ENCODE peak calls at places on chromosome 13, in nine cellular contexts. B is psoas muscle; Q is uterus; E is NT2/D1; O is naive thymus-derived CD4-positive, alpha-beta T cell; M is testis; G is T-helper 17 cell; Z is CD8-positive, alpha-beta T cell; R is cardiac muscle cell. C is an unnamed sample. For H3K9me3, the result is how much of the 10 kb centered on the place peaks cover.

GRCh38 chr13:34208326-34208725 is 390.4 kb downstream of the RFC3 start:
- DNase-seq in B (no peak), Z (no peak), G (no peak), O (no peak), Q (no peak), M (no peak), R (no peak), E (no peak), C (no peak)

GRCh38 chr13:81551036-81551435 is 1210.1 kb upstream of the SPRY2 start:
- DNase-seq in Q (no peak), R (no peak), E (no peak), Z (no peak), B (no peak), M (no peak), O (no peak), G (no peak), C (no peak)

GRCh38 chr13:113116206-113116800 is 6.3 kb upstream of the F10 start:
- DNase-seq in B (no peak), Z (no peak), R (no peak), Q (peak), M (peak), G (no peak), O (no peak), E (no peak), C (no peak)

GRCh38 chr13:76693086-76693485 is 193.1 kb downstream of the KCTD12 start:
- DNase-seq in B (no peak), G (no peak), E (no peak), R (no peak), Q (no peak), Z (no peak), M (no peak), O (no peak), C (no peak)

GRCh38 chr13:39892731-39893293 is 237.3 kb downstream of the COG6 start:
- DNase-seq in R (no peak), O (peak), Z (no peak), B (no peak), M (peak), G (no peak), Q (peak), E (no peak), C (no peak)

GRCh38 chr13:64069892-64070291 is 2654.2 kb upstream of the PCDH20 start:
- DNase-seq in G (no peak), O (no peak), E (no peak), Q (no peak), Z (no peak), R (no peak), M (no peak), B (no peak), C (no peak)

GRCh38 chr13:29594710-29595379 is 643 bp downstream of the SLC7A1 start:
- DNase-seq in Q (peak), Z (peak), G (peak), E (no peak), M (peak), O (peak), B (peak), R (peak), C (no peak)

GRCh38 chr13:104962411-104962810 is 1573.1 kb downstream of the EFNB2 start:
- DNase-seq in B (no peak), O (no peak), Q (no peak), Z (no peak), G (no peak), M (no peak), R (no peak), E (no peak), C (no peak)

GRCh38 chr13:43195551-43195950 is 172.2 kb downstream of the DNAJC15 start:
- DNase-seq in E (no peak), G (no peak), B (no peak), Z (no peak), M (no peak), O (no peak), R (no peak), Q (no peak), C (no peak)

GRCh38 chr13:96836733-96837132 is 157.5 kb downstream of the OXGR1 start:
- DNase-seq in M (no peak), Q (no peak), Z (no peak), B (no peak), R (no peak), E (no peak), O (no peak), G (no peak), C (no peak)

GRCh38 chr13:26829716-26830115 is 69.1 kb upstream of the GPR12 start:
- DNase-seq in E (no peak), Z (no peak), M (no peak), Q (no peak), O (no peak), R (no peak), G (no peak), B (no peak), C (no peak)

GRCh38 chr13:101930331-101930730 is 471.5 kb downstream of the FGF14 start:
- DNase-seq in R (no peak), Z (no peak), E (no peak), G (no peak), B (no peak), M (no peak), O (no peak), Q (no peak), C (no peak)

GRCh38 chr13:45207319-45207718 is 6.5 kb upstream of the KCTD4 start:
- DNase-seq in R (no peak), E (no peak), B (no peak), M (no peak), Q (no peak), O (no peak), G (no peak), Z (no peak), C (no peak)

GRCh38 chr13:80226645-80227044 is 114.3 kb downstream of the SPRY2 start:
- DNase-seq in B (no peak), O (no peak), Q (no peak), G (no peak), M (no peak), E (no peak), R (no peak), Z (no peak), C (no peak)

GRCh38 chr13:91986771-91987515 is 588.5 kb downstream of the GPC5 start:
- DNase-seq in E (no peak), Q (no peak), Z (no peak), O (no peak), B (no peak), G (no peak), M (no peak), R (no peak), C (no peak)

DNA sequence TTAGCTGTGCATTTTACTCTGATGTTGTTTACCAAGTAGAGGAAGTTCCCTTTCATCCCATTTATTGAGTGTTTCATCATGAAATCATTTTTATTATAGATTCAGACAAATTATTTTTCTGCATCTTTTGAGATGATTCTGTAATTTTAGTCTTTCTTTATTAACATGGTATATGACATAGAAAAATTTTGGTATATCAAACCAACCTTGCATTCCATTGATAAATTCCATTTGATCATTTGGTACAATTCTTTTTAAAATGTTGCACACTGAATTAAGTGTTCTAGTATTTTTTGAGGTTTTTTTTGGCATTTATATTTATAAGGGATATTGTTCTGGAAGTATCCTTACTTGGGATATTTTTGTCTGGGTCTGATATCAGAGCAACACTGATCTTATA is 308.4 kb downstream of the DLEU7 start:
- DNase-seq in M (no peak), B (no peak), R (no peak), O (no peak), E (no peak), Z (no peak), G (no peak), Q (no peak), C (no peak)
- H3K9me3 ChIP-seq in M (under half), B (under half), R (under half), O (under half), E (under half), Z (under half), G (under half), Q (under half), C (under half)

DNA sequence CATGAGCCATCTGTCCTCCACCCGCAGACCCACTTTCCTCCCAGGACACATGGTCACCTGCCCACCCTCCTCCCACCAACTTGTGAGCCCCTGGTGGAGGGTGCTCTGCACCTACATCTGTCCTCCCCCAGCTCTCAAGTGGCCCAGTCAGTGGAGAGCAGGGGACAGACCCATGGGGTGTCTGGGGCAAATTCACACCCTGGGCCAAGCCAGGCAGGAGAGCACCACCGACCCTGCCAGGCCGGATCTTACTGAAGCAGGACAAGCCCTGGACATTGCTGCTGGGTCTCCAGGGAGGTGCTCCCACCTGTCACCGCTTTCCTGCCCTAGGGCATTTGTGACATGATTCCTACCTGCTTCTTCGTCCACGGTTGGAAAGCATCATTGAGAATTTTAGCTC is 221.6 kb downstream of the TUBA3C start:
- DNase-seq in O (no peak), Z (no peak), Q (no peak), R (no peak), B (no peak), M (no peak), E (no peak), G (no peak), C (no peak)
- H3K9me3 ChIP-seq in O (under half), Z (under half), Q (under half), R (under half), B (under half), M (under half), E (under half), G (under half), C (under half)

DNA sequence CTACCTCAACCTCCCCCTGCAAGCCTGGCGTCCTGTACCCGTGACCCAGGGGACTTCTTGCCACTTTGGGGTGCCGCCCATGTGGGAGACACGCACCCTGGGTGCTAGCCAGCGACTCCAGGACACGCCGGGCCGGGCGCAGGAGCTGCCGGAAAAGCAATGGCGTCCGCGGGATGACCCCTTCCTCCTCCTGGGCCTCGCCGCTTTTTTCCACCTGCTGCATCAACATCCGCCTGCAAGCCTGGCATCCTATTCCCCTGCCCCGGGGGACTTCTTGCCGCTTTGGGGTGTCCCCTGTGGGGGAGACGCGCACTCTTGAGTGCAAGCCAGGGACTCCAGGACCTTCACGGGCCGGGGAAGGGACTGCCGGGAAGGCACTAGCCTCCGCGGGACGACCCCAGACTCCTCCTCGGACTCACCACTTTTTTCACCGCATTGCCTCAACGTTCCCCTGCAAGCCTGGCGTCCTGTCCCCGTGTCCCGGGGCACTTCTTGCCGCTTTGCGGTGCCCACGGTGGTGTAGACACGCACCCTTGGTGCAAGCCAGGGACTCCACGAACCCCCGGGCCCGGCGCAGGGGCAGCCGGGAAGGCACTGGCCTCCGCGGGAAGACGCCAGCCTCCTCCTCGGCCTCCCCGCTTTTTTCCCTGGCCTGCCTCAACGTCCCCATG is 237.8 kb downstream of the TUBA3C start:
- DNase-seq in Z (no peak), G (no peak), Q (no peak), M (no peak), B (no peak), R (no peak), E (no peak), O (no peak), C (no peak)
- H3K9me3 ChIP-seq in Z (under half), G (under half), Q (under half), M (under half), B (under half), R (under half), E (under half), O (under half), C (under half)

GRCh38 chr13:54261856-54262255 is 1233.2 kb downstream of the OLFM4 start:
- DNase-seq in Z (no peak), B (no peak), M (no peak), Q (no peak), R (no peak), E (no peak), O (no peak), G (no peak), C (no peak)
- H3K9me3 ChIP-seq in Z (under half), B (under half), M (under half), Q (under half), R (under half), E (under half), O (under half), G (under half), C (under half)

GRCh38 chr13:21435231-21435630 is 23.9 kb downstream of the ZDHHC20 start:
- DNase-seq in E (no peak), Q (no peak), O (no peak), G (no peak), M (no peak), Z (no peak), B (no peak), R (no peak), C (no peak)

GRCh38 chr13:21436582-21436981 is 22.5 kb downstream of the ZDHHC20 start:
- DNase-seq in M (no peak), B (no peak), Z (no peak), O (no peak), Q (no peak), E (no peak), G (no peak), R (no peak), C (no peak)

GRCh38 chr13:21435710-21436151 is 23.4 kb downstream of the ZDHHC20 start:
- DNase-seq in O (no peak), B (no peak), E (no peak), Q (peak), Z (peak), R (no peak), M (peak), G (no peak), C (peak)

GRCh38 chr13:21429217-21429616 is 29.9 kb downstream of the ZDHHC20 start:
- DNase-seq in Z (no peak), M (no peak), O (no peak), B (no peak), E (no peak), G (no peak), Q (no peak), R (no peak), C (no peak)

DNA sequence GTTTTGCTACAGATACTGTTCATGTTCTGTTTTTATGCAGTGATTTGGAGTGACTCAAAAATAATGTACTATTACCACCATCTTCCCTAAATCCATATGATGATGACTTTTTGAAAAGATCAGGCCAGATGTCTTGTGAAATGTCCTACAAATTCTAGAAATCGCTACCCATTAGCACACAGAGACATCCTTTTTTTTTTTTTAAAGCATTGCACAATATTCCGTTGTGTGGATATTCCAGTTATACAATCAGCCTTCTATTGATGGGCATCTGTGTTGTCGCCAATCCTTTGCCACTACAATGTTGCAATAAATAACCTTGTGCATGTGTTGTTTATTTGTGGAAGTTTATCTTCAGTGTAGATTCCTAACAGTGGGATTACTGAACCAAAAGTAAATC is 24.5 kb downstream of the ZDHHC20 start:
- DNase-seq in Z (no peak), R (no peak), M (no peak), Q (no peak), E (no peak), B (no peak), G (no peak), O (no peak), C (no peak)
- H3K9me3 ChIP-seq in Z (under half), R (under half), M (under half), Q (under half), E (under half), B (under half), G (under half), O (under half), C (under half)

GRCh38 chr13:89221557-89222158 is 1550.5 kb downstream of the SLITRK5 start:
- DNase-seq in Z (no peak), B (no peak), M (no peak), Q (no peak), E (no peak), O (no peak), R (no peak), G (no peak), C (no peak)

DNA sequence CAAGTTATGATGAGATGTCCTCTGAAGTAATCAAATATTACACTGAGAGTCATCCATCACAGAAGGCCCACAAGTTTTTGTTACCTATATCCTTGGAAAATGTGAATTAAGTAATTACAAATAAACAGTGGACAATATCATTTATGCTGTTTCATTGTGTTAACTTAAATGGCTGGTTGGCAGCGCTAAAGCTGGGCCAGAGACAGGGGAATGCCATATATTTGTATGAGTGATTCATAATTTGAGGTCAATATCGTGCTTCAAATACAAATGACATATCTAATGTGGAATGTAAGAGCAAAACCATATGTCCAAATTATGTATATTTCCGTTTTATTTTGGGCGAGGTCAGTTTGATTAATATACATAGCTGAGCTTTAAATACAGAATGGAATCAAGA is 1556.2 kb downstream of the SLITRK5 start:
- DNase-seq in R (no peak), E (no peak), Z (no peak), O (no peak), Q (no peak), B (no peak), G (no peak), M (no peak), C (no peak)
- H3K9me3 ChIP-seq in R (under half), E (under half), Z (under half), O (under half), Q (under half), B (under half), G (under half), M (under half), C (under half)

DNA sequence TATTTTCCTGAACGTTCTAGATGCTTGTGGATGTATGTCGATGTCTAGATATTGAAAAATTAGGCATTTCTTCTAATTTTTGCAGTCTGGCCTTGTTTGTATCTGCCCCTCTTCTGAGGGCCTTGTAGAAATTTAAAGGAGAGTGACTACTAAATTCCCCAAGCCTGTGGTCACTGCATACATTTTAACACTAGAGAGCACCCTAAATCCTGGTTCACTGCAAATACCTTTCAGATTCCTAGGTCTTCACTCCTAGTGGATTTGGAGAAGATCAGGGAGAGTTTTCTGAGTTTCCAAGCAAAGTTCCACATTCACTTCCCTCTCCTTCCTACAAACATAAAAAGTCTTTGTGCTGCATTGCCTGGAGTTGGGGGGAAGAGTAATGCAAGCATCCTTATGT is 1272.5 kb downstream of the OLFM4 start:
- DNase-seq in G (no peak), O (no peak), E (no peak), Q (no peak), B (no peak), M (no peak), R (no peak), Z (no peak), C (no peak)
- H3K9me3 ChIP-seq in G (under half), O (under half), E (under half), Q (under half), B (under half), M (under half), R (under half), Z (under half), C (under half)

GRCh38 chr13:18956473-18957078 is 225.0 kb downstream of the TUBA3C start:
- DNase-seq in G (no peak), M (no peak), O (no peak), E (no peak), B (no peak), Q (no peak), R (no peak), Z (no peak), C (no peak)
- H3K9me3 ChIP-seq in G (under half), M (under half), O (under half), E (under half), B (under half), Q (under half), R (under half), Z (under half), C (under half)

C was measured in HCT116.